ENCODE peak calls at places on chromosomes 1 and 21, in four cellular contexts. Y is GM06990, R is gastrocnemius medialis, G is mesothelial cell of epicardium. V is an unnamed sample.

GRCh38 chr1:67582625-67583461 is 102.2 kb upstream of the GADD45A start:
- DNase-seq in G (no peak), Y (no peak), R (no peak), V (no peak)

GRCh38 chr1:179818743-179819173 is 58.8 kb downstream of the TOR1AIP2 start:
- DNase-seq in G (no peak), Y (no peak), R (peak), V (no peak)

GRCh38 chr1:16980473-16981268 is at the start of gene MFAP2:
- DNase-seq in R (no peak), Y (no peak), G (peak), V (no peak)

GRCh38 chr1:118783095-118783758 is 204.9 kb downstream of the TBX15 start:
- DNase-seq in G (no peak), Y (no peak), R (no peak), V (no peak)

GRCh38 chr1:39647247-39647646 is 7.8 kb upstream of the HEYL start:
- DNase-seq in G (no peak), Y (no peak), R (no peak), V (no peak)

GRCh38 chr1:185440877-185441276 is 123.8 kb upstream of the IVNS1ABP start:
- DNase-seq in R (no peak), G (no peak), Y (no peak), V (no peak)

GRCh38 chr1:55418208-55418607 is 203.0 kb upstream of the USP24 start:
- DNase-seq in Y (no peak), R (no peak), G (no peak), V (no peak)

GRCh38 chr1:102726417-102726816 is 381.9 kb downstream of the COL11A1 start:
- DNase-seq in Y (no peak), G (no peak), R (no peak), V (no peak)

GRCh38 chr1:52364235-52364839 is 1.7 kb downstream of the CC2D1B start:
- DNase-seq in R (no peak), G (no peak), Y (no peak), V (no peak)

GRCh38 chr1:204846546-204846945 is 24.1 kb upstream of the NFASC start:
- DNase-seq in G (no peak), Y (no peak), R (no peak), V (no peak)

GRCh38 chr1:18326171-18326950 is 154.4 kb upstream of the KLHDC7A start:
- DNase-seq in Y (no peak), R (no peak), G (no peak), V (no peak)

GRCh38 chr1:37556712-37557196 is at the start of gene DNALI1:
- DNase-seq in Y (peak), R (peak), G (peak), V (no peak)

GRCh38 chr1:152505083-152505482 is 5.5 kb upstream of the LCE5A start:
- DNase-seq in R (no peak), Y (no peak), G (no peak), V (no peak)

GRCh38 chr1:28099050-28099769 is 10.8 kb upstream of the EYA3 start:
- DNase-seq in Y (no peak), G (no peak), R (peak), V (no peak)

GRCh38 chr1:26417111-26417510 is 6.5 kb downstream of the LIN28A start:
- DNase-seq in R (peak), G (peak), Y (peak), V (peak)

GRCh38 chr1:5980314-5981008 is 11.8 kb downstream of the NPHP4 start:
- DNase-seq in G (no peak), R (peak), Y (no peak), V (no peak)

GRCh38 chr1:210711825-210712224 is 383.1 kb downstream of the HHAT start:
- DNase-seq in Y (no peak), R (no peak), G (no peak), V (no peak)

GRCh38 chr1:25550155-25550506 is 6.7 kb downstream of the LDLRAP1 start:
- DNase-seq in G (no peak), R (no peak), Y (no peak), V (no peak)

GRCh38 chr1:84122780-84123382 is 21.2 kb upstream of the PRKACB start:
- DNase-seq in Y (no peak), R (peak), G (no peak), V (peak)

GRCh38 chr1:50658421-50659076 is 235.3 kb upstream of the DMRTA2 start:
- DNase-seq in Y (no peak), R (no peak), G (no peak), V (no peak)

GRCh38 chr1:246600579-246600978 is 34.3 kb downstream of the CNST start:
- DNase-seq in Y (no peak), G (no peak), R (no peak), V (no peak)

GRCh38 chr1:2906620-2907019 is 105.1 kb upstream of the TTC34 start:
- DNase-seq in R (no peak), G (no peak), Y (no peak), V (no peak)

GRCh38 chr1:66998972-66999371 is 55.0 kb downstream of the SLC35D1 start:
- DNase-seq in G (no peak), R (no peak), Y (no peak), V (no peak)

GRCh38 chr1:7938070-7938469 is 2.6 kb downstream of the TNFRSF9 start:
- DNase-seq in G (no peak), Y (no peak), R (no peak), V (no peak)

GRCh38 chr1:95380909-95381308 is 146.9 kb downstream of the RWDD3 start:
- DNase-seq in G (no peak), Y (no peak), R (no peak), V (no peak)

GRCh38 chr1:212760126-212760823 is 31.3 kb downstream of the NSL1 start:
- DNase-seq in G (no peak), R (no peak), Y (no peak), V (peak)

GRCh38 chr1:233459470-233459945 is 132.0 kb downstream of the MAP3K21 start:
- DNase-seq in Y (peak), R (no peak), G (no peak), V (no peak)

GRCh38 chr1:233465745-233466343 is 138.3 kb downstream of the MAP3K21 start:
- DNase-seq in R (no peak), G (no peak), Y (no peak), V (no peak)

GRCh38 chr1:233461847-233462246 is 134.3 kb downstream of the MAP3K21 start:
- DNase-seq in Y (no peak), R (no peak), G (no peak), V (no peak)

GRCh38 chr1:233460692-233461091 is 133.2 kb downstream of the MAP3K21 start:
- DNase-seq in Y (no peak), R (no peak), G (no peak), V (no peak)

GRCh38 chr1:233459968-233460367 is 132.4 kb downstream of the MAP3K21 start:
- DNase-seq in G (no peak), R (no peak), Y (no peak), V (no peak)
- TF ChIP-seq CTCF in G (no peak), R (no peak), Y (no peak), V (no peak)

GRCh38 chr1:160494620-160495019 is 28.4 kb downstream of the SLAMF6 start:
- DNase-seq in Y (no peak), G (no peak), R (no peak), V (no peak)
- TF ChIP-seq CTCF in Y (peak), G (no peak), R (no peak), V (no peak)

GRCh38 chr1:245436407-245436806 is 281.6 kb downstream of the KIF26B start:
- DNase-seq in Y (no peak), G (no peak), R (no peak), V (no peak)

GRCh38 chr1:245437401-245437800 is 282.6 kb downstream of the KIF26B start:
- DNase-seq in G (no peak), R (no peak), Y (no peak), V (no peak)

GRCh38 chr1:245432221-245432620 is 277.4 kb downstream of the KIF26B start:
- DNase-seq in R (no peak), G (no peak), Y (no peak), V (no peak)

GRCh38 chr1:245431706-245432105 is 276.9 kb downstream of the KIF26B start:
- DNase-seq in G (no peak), Y (no peak), R (no peak), V (no peak)

GRCh38 chr1:245434285-245434684 is 279.5 kb downstream of the KIF26B start:
- DNase-seq in G (no peak), Y (no peak), R (no peak), V (no peak)
- TF ChIP-seq CTCF in G (no peak), Y (no peak), R (no peak), V (no peak)

GRCh38 chr1:92903765-92904164 is 57.5 kb downstream of the DIPK1A start:
- DNase-seq in Y (no peak), G (no peak), R (no peak), V (no peak)

GRCh38 chr1:92900539-92900938 is 60.7 kb downstream of the DIPK1A start:
- DNase-seq in R (no peak), G (no peak), Y (no peak), V (no peak)

GRCh38 chr1:92901699-92902405 is 59.4 kb downstream of the DIPK1A start:
- DNase-seq in G (no peak), R (no peak), Y (no peak), V (no peak)

GRCh38 chr1:92899780-92900179 is 61.5 kb downstream of the DIPK1A start:
- DNase-seq in R (no peak), G (no peak), Y (no peak), V (no peak)

GRCh38 chr1:92902406-92902744 is 58.9 kb downstream of the DIPK1A start:
- DNase-seq in R (no peak), G (no peak), Y (no peak), V (no peak)
- TF ChIP-seq CTCF in R (no peak), G (no peak), Y (no peak), V (no peak)

DNA sequence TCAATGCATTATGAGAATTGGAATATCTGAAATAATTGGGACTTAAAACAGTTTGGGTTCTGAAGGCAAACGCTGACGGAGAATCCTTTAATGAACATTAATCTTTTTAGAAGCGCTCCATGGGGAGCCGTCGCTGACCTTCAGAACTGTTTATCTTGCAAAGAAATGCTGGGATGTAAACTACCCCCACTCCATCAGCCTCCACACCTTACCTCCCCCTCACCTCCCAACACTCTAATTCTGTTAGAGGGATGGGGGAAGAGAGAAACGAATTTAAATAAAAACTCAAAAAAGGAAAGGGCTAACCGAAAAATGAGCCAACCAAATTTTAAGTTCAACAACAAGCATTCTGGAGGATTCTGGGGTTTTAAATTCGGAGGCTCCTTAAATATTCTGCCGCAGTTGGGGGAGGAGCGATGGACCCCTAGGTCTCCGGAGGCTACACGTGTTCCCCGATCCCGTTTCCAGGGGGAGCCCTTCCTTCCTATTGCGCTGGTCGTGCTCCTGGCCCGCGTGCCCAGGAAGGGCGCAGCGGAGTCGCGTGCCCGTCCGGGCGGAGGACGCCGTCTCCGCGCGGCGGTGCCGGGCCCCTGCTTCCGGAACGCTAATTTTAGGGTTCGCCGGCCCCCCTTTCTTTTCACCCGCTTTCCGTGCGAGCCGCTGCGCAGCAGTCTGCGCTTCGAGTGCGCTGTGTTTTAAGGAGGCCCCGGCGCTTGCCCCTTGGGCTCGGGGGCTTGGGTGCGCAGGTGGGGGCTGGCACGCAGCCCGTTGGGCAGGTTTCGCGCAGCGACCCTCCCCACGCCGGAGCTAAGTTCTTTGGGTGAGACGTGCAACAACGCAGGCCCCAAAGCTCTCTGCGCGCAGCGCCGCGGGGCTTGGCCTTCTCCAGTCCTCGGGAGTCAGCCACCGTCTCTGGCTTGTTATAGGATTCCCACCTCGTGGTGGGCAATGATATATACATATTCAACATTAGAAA is 43.8 kb upstream of the DNAJC6 start:
- DNase-seq in Y (peak), R (no peak), G (peak), V (no peak)
- TF ChIP-seq CTCF in Y (no peak), R (no peak), G (no peak), V (no peak)

DNA sequence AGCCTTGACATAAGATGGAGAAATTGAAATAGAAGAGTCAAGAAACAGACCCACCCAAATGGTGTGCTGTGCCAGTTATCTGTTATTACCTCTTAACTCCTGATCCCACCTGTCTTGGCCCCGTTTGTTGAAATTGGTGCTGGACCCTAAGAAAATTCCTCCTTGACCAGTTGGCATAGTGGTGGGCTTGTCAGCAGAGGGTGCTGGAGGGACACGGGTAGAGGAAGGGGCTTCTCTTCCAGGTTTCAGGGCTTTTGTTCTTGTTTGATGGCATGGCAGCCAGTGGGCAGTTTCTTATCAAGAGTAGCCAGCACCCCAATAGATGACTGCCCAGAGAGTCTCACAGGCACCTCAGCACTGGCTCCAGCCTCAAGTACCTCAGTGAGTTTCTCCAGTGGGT is 51.6 kb downstream of the PCBP3 start:
- DNase-seq in Y (no peak), G (no peak), R (no peak), V (no peak)
- TF ChIP-seq CTCF in Y (no peak), G (no peak), R (no peak), V (no peak)

GRCh38 chr1:186680031-186681012 is at the start of gene PTGS2:
- DNase-seq in Y (peak), R (peak), G (peak), V (peak)
- TF ChIP-seq CTCF in Y (peak), R (no peak), G (peak), V (no peak)

DNA sequence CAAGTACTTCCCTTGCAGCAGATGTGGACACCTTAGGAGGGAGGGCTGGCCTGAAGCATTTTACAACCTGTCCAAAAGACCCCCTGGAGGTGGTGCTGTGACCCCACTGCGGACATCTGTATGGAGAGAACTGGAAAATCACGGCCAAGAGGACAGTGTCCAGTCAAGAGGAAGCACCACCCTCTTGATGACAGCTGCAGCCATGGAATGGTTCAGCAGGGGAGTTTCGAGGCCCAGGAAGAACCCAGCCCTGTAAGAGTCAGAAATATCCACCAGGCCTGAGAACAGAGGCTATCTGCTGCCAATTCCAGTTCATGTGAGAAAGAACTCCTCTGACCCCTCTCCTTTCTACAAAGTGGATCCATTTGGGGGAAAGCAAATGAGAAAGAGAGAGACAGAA is 126.8 kb downstream of the PLXNA2 start:
- DNase-seq in R (no peak), Y (no peak), G (no peak), V (no peak)
- TF ChIP-seq CTCF in R (no peak), Y (no peak), G (no peak), V (no peak)

DNA sequence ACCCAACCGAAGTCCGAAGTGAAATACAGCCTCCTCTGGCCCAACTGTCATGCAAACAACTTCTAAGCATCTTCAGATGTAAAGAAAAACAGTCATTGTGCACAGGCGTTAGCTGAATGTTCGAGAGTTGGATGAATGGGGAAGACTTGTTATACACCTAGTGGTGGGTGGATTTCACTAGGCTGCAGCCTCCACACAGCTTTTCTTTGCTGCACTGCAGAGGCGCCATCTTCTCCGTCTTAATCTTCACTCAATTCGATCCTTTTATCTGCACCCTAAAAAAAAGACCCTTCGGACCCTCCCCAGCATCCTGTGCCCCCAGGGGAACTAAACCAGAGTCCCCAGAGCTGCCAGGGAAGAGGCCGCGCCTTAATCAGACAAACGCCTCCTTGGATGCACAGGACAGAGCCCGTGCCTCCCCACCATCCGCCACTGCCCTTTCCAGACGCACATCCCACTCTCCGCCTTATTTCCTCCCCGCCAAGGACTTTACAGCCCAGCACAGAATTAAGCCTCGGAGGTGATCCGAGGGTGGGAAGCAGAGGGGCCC is 1.4 kb downstream of the APP start:
- DNase-seq in G (peak), Y (no peak), R (no peak), V (no peak)
- TF ChIP-seq CTCF in G (peak), Y (no peak), R (peak), V (no peak)